ENCODE peak calls at places on chromosomes 3 and 15, in ten cellular contexts. One of them, this sample, is unnamed.

GRCh38 chr3:113897373-113897777 is 50.4 kb upstream of the ZDHHC23 start:
- DNase-seq in neural crest cell: no peak
- DNase-seq in AG09319: no peak
- DNase-seq in NB4: no peak
- DNase-seq in fibroblast of lung: no peak
- DNase-seq in HFF-Myc: no peak
- DNase-seq in right atrium auricular region: no peak
- DNase-seq in AG04450: no peak
- DNase-seq in OCI-LY7: no peak
- DNase-seq in AG04449: no peak
- DNase-seq in this sample: no peak

GRCh38 chr15:101014276-101014675 is 95.1 kb downstream of the LRRK1 start:
- DNase-seq in neural crest cell: no peak
- DNase-seq in AG09319: no peak
- DNase-seq in NB4: no peak
- DNase-seq in fibroblast of lung: no peak
- DNase-seq in HFF-Myc: no peak
- DNase-seq in right atrium auricular region: peak
- DNase-seq in AG04450: no peak
- DNase-seq in OCI-LY7: no peak
- DNase-seq in AG04449: no peak
- DNase-seq in this sample: no peak

GRCh38 chr15:68427366-68427765 is 4.6 kb downstream of the ITGA11 start:
- DNase-seq in neural crest cell: no peak
- DNase-seq in AG09319: no peak
- DNase-seq in NB4: no peak
- DNase-seq in fibroblast of lung: no peak
- DNase-seq in HFF-Myc: no peak
- DNase-seq in right atrium auricular region: no peak
- DNase-seq in AG04450: no peak
- DNase-seq in OCI-LY7: peak
- DNase-seq in AG04449: no peak
- DNase-seq in this sample: no peak

GRCh38 chr3:151468284-151468917 is 7.5 kb upstream of the IGSF10 start:
- DNase-seq in neural crest cell: peak
- DNase-seq in AG09319: no peak
- DNase-seq in NB4: peak
- DNase-seq in fibroblast of lung: peak
- DNase-seq in HFF-Myc: peak
- DNase-seq in right atrium auricular region: no peak
- DNase-seq in AG04450: peak
- DNase-seq in OCI-LY7: peak
- DNase-seq in AG04449: no peak
- DNase-seq in this sample: no peak

GRCh38 chr3:149487598-149488197 is 13.2 kb downstream of the TM4SF4 start:
- DNase-seq in neural crest cell: peak
- DNase-seq in AG09319: no peak
- DNase-seq in NB4: peak
- DNase-seq in fibroblast of lung: no peak
- DNase-seq in HFF-Myc: no peak
- DNase-seq in right atrium auricular region: no peak
- DNase-seq in AG04450: no peak
- DNase-seq in OCI-LY7: peak
- DNase-seq in AG04449: no peak
- DNase-seq in this sample: no peak

GRCh38 chr3:59766165-59766872 is 716.5 kb upstream of the CFAP20DC start:
- DNase-seq in neural crest cell: no peak
- DNase-seq in AG09319: peak
- DNase-seq in NB4: no peak
- DNase-seq in fibroblast of lung: peak
- DNase-seq in HFF-Myc: peak
- DNase-seq in right atrium auricular region: no peak
- DNase-seq in AG04450: peak
- DNase-seq in OCI-LY7: no peak
- DNase-seq in AG04449: peak
- DNase-seq in this sample: no peak

GRCh38 chr15:59339252-59339672 is 33.4 kb downstream of the MYO1E start:
- DNase-seq in neural crest cell: no peak
- DNase-seq in AG09319: no peak
- DNase-seq in NB4: no peak
- DNase-seq in fibroblast of lung: peak
- DNase-seq in HFF-Myc: no peak
- DNase-seq in right atrium auricular region: no peak
- DNase-seq in AG04450: no peak
- DNase-seq in OCI-LY7: no peak
- DNase-seq in AG04449: peak
- DNase-seq in this sample: no peak

GRCh38 chr3:160667452-160667851 is 9.5 kb upstream of the ARL14 start:
- DNase-seq in neural crest cell: no peak
- DNase-seq in AG09319: peak
- DNase-seq in NB4: no peak
- DNase-seq in fibroblast of lung: peak
- DNase-seq in HFF-Myc: no peak
- DNase-seq in right atrium auricular region: no peak
- DNase-seq in AG04450: no peak
- DNase-seq in OCI-LY7: no peak
- DNase-seq in AG04449: no peak
- DNase-seq in this sample: no peak

GRCh38 chr15:57922780-57923179 is 142.7 kb downstream of the ALDH1A2 start:
- DNase-seq in neural crest cell: no peak
- DNase-seq in AG09319: no peak
- DNase-seq in NB4: no peak
- DNase-seq in fibroblast of lung: no peak
- DNase-seq in HFF-Myc: no peak
- DNase-seq in right atrium auricular region: no peak
- DNase-seq in AG04450: no peak
- DNase-seq in OCI-LY7: no peak
- DNase-seq in AG04449: no peak
- DNase-seq in this sample: no peak

GRCh38 chr3:23264413-23264812 is 61.3 kb downstream of the UBE2E2 start:
- DNase-seq in neural crest cell: no peak
- DNase-seq in AG09319: no peak
- DNase-seq in NB4: no peak
- DNase-seq in fibroblast of lung: peak
- DNase-seq in HFF-Myc: peak
- DNase-seq in right atrium auricular region: no peak
- DNase-seq in AG04450: peak
- DNase-seq in OCI-LY7: no peak
- DNase-seq in AG04449: peak
- DNase-seq in this sample: no peak

GRCh38 chr15:91126080-91126479 is 26.0 kb downstream of the SV2B start:
- DNase-seq in neural crest cell: no peak
- DNase-seq in AG09319: no peak
- DNase-seq in NB4: no peak
- DNase-seq in fibroblast of lung: no peak
- DNase-seq in HFF-Myc: no peak
- DNase-seq in right atrium auricular region: no peak
- DNase-seq in AG04450: no peak
- DNase-seq in OCI-LY7: no peak
- DNase-seq in AG04449: no peak
- DNase-seq in this sample: no peak

GRCh38 chr15:80464952-80465645 is 60.9 kb downstream of the ARNT2 start:
- DNase-seq in neural crest cell: no peak
- DNase-seq in AG09319: no peak
- DNase-seq in NB4: no peak
- DNase-seq in fibroblast of lung: no peak
- DNase-seq in HFF-Myc: no peak
- DNase-seq in right atrium auricular region: no peak
- DNase-seq in AG04450: no peak
- DNase-seq in OCI-LY7: no peak
- DNase-seq in AG04449: no peak
- DNase-seq in this sample: no peak

GRCh38 chr3:114218578-114219185 is 18.7 kb downstream of the ZNF80 start:
- DNase-seq in neural crest cell: no peak
- DNase-seq in AG09319: no peak
- DNase-seq in NB4: no peak
- DNase-seq in fibroblast of lung: no peak
- DNase-seq in HFF-Myc: no peak
- DNase-seq in right atrium auricular region: no peak
- DNase-seq in AG04450: no peak
- DNase-seq in OCI-LY7: peak
- DNase-seq in AG04449: no peak
- DNase-seq in this sample: no peak

GRCh38 chr3:37916685-37917084 is 55.0 kb downstream of the CTDSPL start:
- DNase-seq in neural crest cell: no peak
- DNase-seq in AG09319: no peak
- DNase-seq in NB4: no peak
- DNase-seq in fibroblast of lung: no peak
- DNase-seq in HFF-Myc: no peak
- DNase-seq in right atrium auricular region: no peak
- DNase-seq in AG04450: no peak
- DNase-seq in OCI-LY7: no peak
- DNase-seq in AG04449: no peak
- DNase-seq in this sample: no peak

GRCh38 chr3:112773864-112774263 is 72.8 kb downstream of the CD200R1L start:
- DNase-seq in neural crest cell: no peak
- DNase-seq in AG09319: no peak
- DNase-seq in NB4: no peak
- DNase-seq in fibroblast of lung: no peak
- DNase-seq in HFF-Myc: no peak
- DNase-seq in right atrium auricular region: no peak
- DNase-seq in AG04450: no peak
- DNase-seq in OCI-LY7: peak
- DNase-seq in AG04449: no peak
- DNase-seq in this sample: no peak

GRCh38 chr15:78290222-78290621 is 9.2 kb downstream of the SKIC8 start:
- DNase-seq in neural crest cell: no peak
- DNase-seq in AG09319: no peak
- DNase-seq in NB4: no peak
- DNase-seq in fibroblast of lung: no peak
- DNase-seq in HFF-Myc: no peak
- DNase-seq in right atrium auricular region: no peak
- DNase-seq in AG04450: no peak
- DNase-seq in OCI-LY7: no peak
- DNase-seq in AG04449: no peak
- DNase-seq in this sample: no peak
- TF ChIP-seq CTCF in neural crest cell: no peak
- TF ChIP-seq CTCF in AG09319: no peak
- TF ChIP-seq CTCF in NB4: no peak
- TF ChIP-seq CTCF in fibroblast of lung: no peak
- TF ChIP-seq CTCF in HFF-Myc: no peak
- TF ChIP-seq CTCF in right atrium auricular region: no peak
- TF ChIP-seq CTCF in AG04450: no peak
- TF ChIP-seq CTCF in OCI-LY7: no peak
- TF ChIP-seq CTCF in AG04449: no peak
- TF ChIP-seq CTCF in this sample: no peak

DNA sequence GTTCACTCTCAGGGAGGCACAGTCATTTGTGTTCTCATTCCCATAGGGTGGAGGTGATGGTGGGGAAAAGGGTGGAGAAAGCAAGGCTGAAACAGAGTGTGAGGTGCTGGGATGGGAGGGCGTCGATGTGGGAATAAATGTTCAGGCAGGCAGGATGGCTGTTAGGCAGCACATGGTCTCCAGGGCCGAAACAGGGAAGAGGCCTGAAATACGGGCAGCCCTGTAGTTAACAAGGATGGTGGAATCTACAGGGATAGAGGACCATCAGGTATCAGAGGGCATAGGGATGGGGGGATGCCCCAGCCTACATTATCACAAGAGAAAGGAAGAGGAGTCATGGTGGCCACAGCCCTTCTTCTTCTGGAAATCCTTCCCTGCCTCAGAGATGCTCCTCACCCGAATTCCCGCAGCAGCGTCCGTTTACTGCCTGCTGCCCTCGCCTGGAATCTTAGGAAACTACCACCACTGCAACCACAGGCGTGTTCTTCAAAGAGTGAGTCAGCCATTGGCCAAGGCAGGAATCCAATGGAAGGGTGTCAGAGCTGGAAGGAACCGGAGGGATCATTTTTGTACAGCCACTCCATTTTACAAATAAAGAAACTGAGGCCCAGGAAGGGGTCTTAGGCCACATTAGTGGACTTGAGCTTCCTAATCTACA is 49.7 kb upstream of the POMGNT2 start:
- DNase-seq in neural crest cell: peak
- DNase-seq in AG09319: peak
- DNase-seq in NB4: peak
- DNase-seq in fibroblast of lung: peak
- DNase-seq in HFF-Myc: peak
- DNase-seq in right atrium auricular region: peak
- DNase-seq in AG04450: peak
- DNase-seq in OCI-LY7: no peak
- DNase-seq in AG04449: peak
- DNase-seq in this sample: no peak
- TF ChIP-seq CTCF in neural crest cell: peak
- TF ChIP-seq CTCF in AG09319: peak
- TF ChIP-seq CTCF in NB4: peak
- TF ChIP-seq CTCF in fibroblast of lung: peak
- TF ChIP-seq CTCF in HFF-Myc: peak
- TF ChIP-seq CTCF in right atrium auricular region: peak
- TF ChIP-seq CTCF in AG04450: peak
- TF ChIP-seq CTCF in OCI-LY7: no peak
- TF ChIP-seq CTCF in AG04449: peak
- TF ChIP-seq CTCF in this sample: no peak

DNA sequence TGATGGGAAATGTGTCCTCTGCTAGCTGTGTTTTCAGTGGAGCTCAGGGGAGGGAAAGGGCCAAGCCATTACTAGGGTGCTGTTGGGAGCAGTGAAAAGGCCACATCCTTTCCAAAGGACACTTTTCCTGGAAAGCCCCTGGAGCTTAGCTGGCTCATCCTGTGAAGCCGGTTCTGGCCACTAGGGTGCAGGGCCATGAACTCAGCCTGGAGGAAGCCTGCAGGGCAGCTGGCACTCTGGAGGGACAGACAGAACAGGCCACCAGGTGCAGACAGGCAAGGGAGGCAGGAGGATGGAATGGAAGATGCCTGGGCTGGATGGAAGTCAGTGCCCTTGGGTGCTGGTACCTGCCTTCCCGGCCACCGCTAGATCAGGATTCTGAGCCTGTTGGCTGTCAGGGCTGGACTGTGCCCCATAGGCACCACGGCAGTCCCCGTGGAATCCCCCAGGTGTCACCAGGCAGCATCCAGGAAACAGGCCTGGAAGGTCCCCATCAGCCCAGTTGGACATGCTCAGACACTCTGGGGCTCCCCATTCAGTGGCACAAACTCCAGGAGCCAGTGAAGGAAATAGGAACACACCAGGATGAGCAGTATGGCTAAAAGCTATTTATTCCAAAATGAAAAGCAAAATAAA is 76.2 kb upstream of the C2CD4B start:
- DNase-seq in neural crest cell: peak
- DNase-seq in AG09319: no peak
- DNase-seq in NB4: peak
- DNase-seq in fibroblast of lung: no peak
- DNase-seq in HFF-Myc: no peak
- DNase-seq in right atrium auricular region: no peak
- DNase-seq in AG04450: no peak
- DNase-seq in OCI-LY7: peak
- DNase-seq in AG04449: no peak
- DNase-seq in this sample: no peak
- TF ChIP-seq CTCF in neural crest cell: peak
- TF ChIP-seq CTCF in AG09319: peak
- TF ChIP-seq CTCF in NB4: peak
- TF ChIP-seq CTCF in fibroblast of lung: peak
- TF ChIP-seq CTCF in HFF-Myc: peak
- TF ChIP-seq CTCF in right atrium auricular region: peak
- TF ChIP-seq CTCF in AG04450: peak
- TF ChIP-seq CTCF in OCI-LY7: peak
- TF ChIP-seq CTCF in AG04449: peak
- TF ChIP-seq CTCF in this sample: no peak

GRCh38 chr3:8767667-8768363 is 1.6 kb downstream of the OXTR start:
- DNase-seq in neural crest cell: no peak
- DNase-seq in AG09319: no peak
- DNase-seq in NB4: no peak
- DNase-seq in fibroblast of lung: peak
- DNase-seq in HFF-Myc: no peak
- DNase-seq in right atrium auricular region: no peak
- DNase-seq in AG04450: no peak
- DNase-seq in OCI-LY7: no peak
- DNase-seq in AG04449: no peak
- DNase-seq in this sample: no peak
- TF ChIP-seq CTCF in neural crest cell: no peak
- TF ChIP-seq CTCF in AG09319: peak
- TF ChIP-seq CTCF in NB4: no peak
- TF ChIP-seq CTCF in fibroblast of lung: no peak
- TF ChIP-seq CTCF in HFF-Myc: peak
- TF ChIP-seq CTCF in right atrium auricular region: no peak
- TF ChIP-seq CTCF in AG04450: no peak
- TF ChIP-seq CTCF in OCI-LY7: no peak
- TF ChIP-seq CTCF in AG04449: peak
- TF ChIP-seq CTCF in this sample: no peak

This sample was measured in mesothelial cell of epicardium.